ENCODE peak calls at places on chromosome 22, in seven cellular contexts. T is astrocyte, J is kidney, R is BE2C, C is GM12864, A is astrocyte of the spinal cord, N is fibroblast of mammary gland. X is an unnamed sample.
A peak's percentile ranks its signal among the peaks of the same experiment; 100 is the strongest.

GRCh38 chr22:36776722-36777121 is 803 bp upstream of the IFT27 start:
- DNase-seq in T (no peak), J (no peak), R (no peak), C (no peak), A (no peak), N (no peak), X (no peak)

GRCh38 chr22:43439368-43440102 is 27.7 kb downstream of the MPPED1 start:
- DNase-seq in T (no peak), J (no peak), R (no peak), C (no peak), A (no peak), N (no peak), X (no peak)

GRCh38 chr22:37557321-37558001 is 2.8 kb upstream of the CDC42EP1 start:
- DNase-seq in T (no peak), J (no peak), R (no peak), C (no peak), A (no peak), N (no peak), X (no peak)

GRCh38 chr22:42926034-42926433 is 69.0 kb upstream of the ARFGAP3 start:
- DNase-seq in T (no peak), J (no peak), R (no peak), C (no peak), A (no peak), N (no peak), X (no peak)

GRCh38 chr22:46056169-46057041 is 79.4 kb upstream of the WNT7B start:
- DNase-seq in T (peak; percentile 63), J (peak; percentile 84), R (peak; percentile 68), C (no peak), A (peak; percentile 60), N (peak; percentile 52), X (no peak)

GRCh38 chr22:36296690-36297089 is 43.8 kb downstream of the APOL1 start:
- DNase-seq in T (no peak), J (peak; percentile 46), R (no peak), C (no peak), A (no peak), N (no peak), X (no peak)

GRCh38 chr22:26585104-26585790 is 4.7 kb downstream of the TPST2 start:
- DNase-seq in T (peak; percentile 72), J (no peak), R (peak; percentile 84), C (no peak), A (peak; percentile 79), N (peak; percentile 68), X (peak; percentile 48)

GRCh38 chr22:46507451-46508390 is 29.7 kb downstream of the CELSR1 start:
- DNase-seq in T (no peak), J (peak; percentile 73), R (no peak), C (no peak), A (no peak), N (no peak), X (no peak)

GRCh38 chr22:42919199-42919598 is 62.1 kb upstream of the ARFGAP3 start:
- DNase-seq in T (peak; percentile 20), J (no peak), R (no peak), C (no peak), A (no peak), N (no peak), X (no peak)

GRCh38 chr22:49963647-49964026 is 3.1 kb downstream of the PIM3 start:
- DNase-seq in T (no peak), J (no peak), R (peak; percentile 29), C (no peak), A (no peak), N (no peak), X (no peak)

GRCh38 chr22:36773935-36774334 is 2.0 kb downstream of the IFT27 start:
- DNase-seq in T (no peak), J (no peak), R (peak; percentile 38), C (no peak), A (peak; percentile 19), N (peak; percentile 61), X (peak; percentile 69)

GRCh38 chr22:31533391-31533790 is 37.1 kb downstream of the SFI1 start:
- DNase-seq in T (no peak), J (no peak), R (no peak), C (no peak), A (no peak), N (no peak), X (peak; percentile 16)

GRCh38 chr22:31635638-31636306 is 26.2 kb downstream of the PISD start:
- DNase-seq in T (no peak), J (no peak), R (no peak), C (no peak), A (no peak), N (no peak), X (no peak)

GRCh38 chr22:38110863-38111852 is 674 bp upstream of the BAIAP2L2 start:
- DNase-seq in T (no peak), J (peak; percentile 55), R (no peak), C (no peak), A (no peak), N (no peak), X (no peak)

GRCh38 chr22:30191049-30191701 is 55.4 kb downstream of the LIF start:
- DNase-seq in T (peak; percentile 56), J (no peak), R (no peak), C (no peak), A (no peak), N (no peak), X (no peak)

DNA sequence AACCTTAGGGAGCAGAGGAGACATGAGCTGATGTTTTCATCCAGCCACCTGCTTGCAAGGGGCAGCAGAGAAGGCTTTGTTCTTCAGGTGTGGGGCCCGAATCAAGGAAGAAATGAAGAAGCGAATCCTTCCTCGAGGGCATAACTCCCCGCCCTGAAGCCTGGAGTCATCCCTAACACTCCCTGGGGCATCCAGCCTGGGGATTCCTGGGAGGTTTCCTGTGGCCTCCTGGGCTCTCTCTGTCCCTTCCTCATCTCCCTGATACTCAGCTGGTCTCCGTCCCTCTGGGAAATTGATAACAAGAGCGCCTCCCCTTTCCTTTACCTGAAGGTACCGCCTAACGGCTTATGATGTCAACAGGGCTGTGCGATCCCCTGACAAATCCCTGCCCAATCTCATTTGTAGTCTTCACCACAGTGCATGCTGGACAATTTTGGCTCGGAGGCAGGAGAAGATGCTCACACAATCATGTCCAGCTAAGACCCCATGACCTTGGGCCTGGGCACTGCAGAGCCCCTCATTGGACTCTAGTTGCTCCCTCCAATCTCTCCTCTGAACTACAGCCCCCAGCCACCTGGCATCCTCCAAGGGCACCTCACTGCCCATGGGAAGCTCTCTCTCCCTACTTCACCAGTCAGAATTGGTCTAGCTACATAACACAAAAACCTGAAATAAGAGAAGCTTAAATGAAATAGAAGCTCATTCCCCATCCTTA is 80.6 kb upstream of the RTL6 start:
- DNase-seq in T (no peak), J (no peak), R (no peak), C (no peak), A (no peak), N (no peak), X (no peak)
- TF ChIP-seq CTCF in T (no peak), J (no peak), R (no peak), C (no peak), A (no peak), N (no peak), X (no peak)

GRCh38 chr22:33895444-33895843 is 24.8 kb downstream of the LARGE1 start:
- DNase-seq in T (no peak), J (no peak), R (no peak), C (no peak), A (no peak), N (no peak), X (no peak)

GRCh38 chr22:33894515-33894914 is 25.8 kb downstream of the LARGE1 start:
- DNase-seq in T (no peak), J (no peak), R (no peak), C (no peak), A (no peak), N (no peak), X (no peak)

GRCh38 chr22:33896801-33897620 is 23.3 kb downstream of the LARGE1 start:
- DNase-seq in T (no peak), J (no peak), R (no peak), C (peak; percentile 60), A (no peak), N (peak; percentile 31), X (peak; percentile 31)

GRCh38 chr22:33897621-33897910 is 22.7 kb downstream of the LARGE1 start:
- DNase-seq in T (no peak), J (no peak), R (no peak), C (no peak), A (no peak), N (no peak), X (no peak)

DNA sequence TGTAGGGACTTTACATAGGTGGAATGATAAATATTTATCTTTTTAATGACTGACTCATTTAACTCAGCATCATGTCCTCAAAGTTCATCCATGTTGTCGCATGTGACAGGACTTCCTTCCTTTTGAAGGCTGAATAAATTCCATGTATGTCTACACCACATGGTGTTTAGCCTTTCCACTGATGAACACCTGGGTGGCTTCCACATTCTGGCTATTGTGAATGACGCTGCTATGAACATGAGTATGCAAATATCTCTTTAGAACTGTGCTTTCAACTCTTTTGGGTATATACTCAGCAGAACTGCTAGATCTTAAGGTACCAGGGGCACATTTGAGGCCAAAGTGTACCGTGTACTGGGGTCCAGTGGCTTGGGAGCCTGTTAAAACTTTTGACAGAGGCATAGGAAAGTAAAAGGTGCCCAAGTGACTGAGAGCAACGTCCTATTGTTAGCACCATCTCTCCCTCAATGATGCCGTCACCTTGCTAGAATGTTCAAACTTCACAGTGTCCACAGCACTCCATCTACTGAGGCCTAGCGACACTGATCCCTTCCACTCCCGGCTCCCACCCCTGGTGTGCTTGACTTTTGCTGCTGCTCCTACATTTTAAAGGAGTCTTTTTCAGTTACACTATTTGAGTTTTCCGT is 24.0 kb downstream of the LARGE1 start:
- DNase-seq in T (no peak), J (no peak), R (no peak), C (peak; percentile 49), A (no peak), N (no peak), X (no peak)
- H3K4me3 ChIP-seq in T (no peak overlapping the region), J (no peak overlapping the region), R (no peak overlapping the region), C (peak overlapping the region; percentile 39), A (no peak overlapping the region), N (no peak overlapping the region), X (no peak overlapping the region)

GRCh38 chr22:35154937-35155387 is 89.0 kb downstream of the ISX start:
- DNase-seq in T (peak; percentile 25), J (no peak), R (peak; percentile 78), C (peak; percentile 16), A (peak; percentile 38), N (peak; percentile 44), X (peak; percentile 70)
- TF ChIP-seq CTCF in T (peak; percentile 58), J (peak; percentile 48), R (peak; percentile 92), C (peak; percentile 79), A (peak; percentile 91), N (peak; percentile 84), X (peak; percentile 90)

GRCh38 chr22:28885939-28886338 is 2.6 kb downstream of the ZNRF3 start:
- DNase-seq in T (no peak), J (no peak), R (no peak), C (no peak), A (peak; percentile 26), N (no peak), X (no peak)
- H3K4me3 ChIP-seq in T (no peak overlapping the region), J (peak overlapping the region; percentile 87), R (no peak overlapping the region), C (no peak overlapping the region), A (no peak overlapping the region), N (no peak overlapping the region), X (no peak overlapping the region)

DNA sequence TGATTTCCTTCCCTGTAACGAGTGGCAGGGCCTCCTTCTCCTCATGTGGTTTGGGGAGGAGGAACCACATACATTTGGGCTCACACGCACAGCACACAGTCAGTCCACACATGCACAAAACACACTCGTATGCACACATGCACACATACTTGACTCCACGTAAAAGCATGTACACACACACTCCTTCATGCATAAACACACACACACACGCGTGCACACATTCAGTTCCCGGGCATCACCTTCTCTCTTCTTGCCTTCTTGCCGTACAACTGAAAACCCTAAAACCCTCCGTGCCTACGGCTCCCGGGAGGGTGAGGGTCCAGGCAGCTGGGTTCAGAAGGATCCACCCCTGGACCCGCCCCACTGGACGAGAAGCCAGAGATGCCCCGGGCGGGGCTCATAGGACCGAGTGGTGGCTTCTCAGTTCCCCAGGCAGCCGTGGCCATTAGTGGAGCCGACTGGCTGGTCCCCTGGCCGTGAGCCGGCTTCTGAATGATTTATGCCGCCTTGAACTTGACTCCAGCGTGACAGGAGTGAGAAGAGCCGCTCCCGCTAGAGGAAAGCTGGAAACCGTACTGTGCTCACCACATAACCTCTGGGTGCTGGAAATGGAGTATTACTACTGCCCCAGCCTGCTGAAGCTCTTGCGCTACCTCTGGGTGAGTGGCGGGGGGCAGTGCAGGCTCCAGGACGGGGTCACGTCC is 117.4 kb downstream of the KIAA1671 start:
- DNase-seq in T (no peak), J (no peak), R (peak; percentile 33), C (no peak), A (no peak), N (no peak), X (no peak)
- TF ChIP-seq CTCF in T (no peak), J (no peak), R (no peak), C (no peak), A (no peak), N (no peak), X (no peak)

X was measured in choroid plexus epithelial cell.